ENCODE peak calls at places on chromosomes 13 and 19, in five cellular contexts. P is H1; W is effector CD4-positive, alpha-beta T cell; M is NCI-H1694; G is NCI-H1417. A is an unnamed sample.

GRCh38 chr13:99416411-99417121 is 84.7 kb upstream of the TM9SF2 start:
- DNase-seq in P (no peak), W (no peak), M (no peak), G (no peak), A (no peak)

GRCh38 chr19:17686592-17687042 is 1.5 kb downstream of the UNC13A start:
- DNase-seq in P (peak; percentile 85), M (no peak), W (no peak), G (peak; percentile 69), A (no peak)

GRCh38 chr19:50465986-50466771 is 10.1 kb upstream of the EMC10 start:
- DNase-seq in M (no peak), W (no peak), P (peak; percentile 82), G (peak; percentile 88), A (no peak)

GRCh38 chr19:14472202-14472961 is 2.8 kb downstream of the PTGER1 start:
- DNase-seq in W (peak; percentile 81), M (peak; percentile 29), G (peak; percentile 91), P (peak; percentile 98), A (no peak)

GRCh38 chr19:912181-913079 is 589 bp downstream of the R3HDM4 start:
- DNase-seq in W (peak; percentile 41), G (no peak), P (no peak), M (no peak), A (no peak)

GRCh38 chr19:2252481-2253105 is 3.5 kb downstream of the AMH start:
- DNase-seq in G (no peak), W (no peak), P (no peak), M (no peak), A (no peak)

GRCh38 chr13:51243832-51244231 is 21.6 kb downstream of the FAM124A start:
- DNase-seq in M (no peak), P (peak; percentile 72), G (no peak), W (no peak), A (peak; percentile 86)

GRCh38 chr13:59345316-59345715 is 818.4 kb downstream of the DIAPH3 start:
- DNase-seq in G (peak; percentile 12), M (no peak), P (no peak), W (no peak), A (no peak)

GRCh38 chr19:51980116-51980736 is 6.4 kb downstream of the ZNF350 start:
- DNase-seq in M (no peak), W (no peak), G (no peak), P (no peak), A (no peak)

A was measured in iPS DF 6.9.